ENCODE peak calls at places on chromosomes 2 and 18, in four cellular contexts. H, S, L and R are unnamed samples. For H3K4me1, the result is how much of the 10 kb centered on the place peaks cover.

GRCh38 chr2:109226128-109226527 is 97.1 kb downstream of the SH3RF3 start:
- DNase-seq in H (no peak), S (no peak), L (no peak), R (no peak)

GRCh38 chr2:237673130-237673921 is 45.9 kb downstream of the LRRFIP1 start:
- DNase-seq in H (no peak), S (peak), L (peak), R (no peak)

GRCh38 chr2:125405816-125406215 is 1250.1 kb upstream of the GYPC start:
- DNase-seq in H (no peak), S (no peak), L (no peak), R (no peak)

GRCh38 chr2:137938204-137938603 is 26.1 kb upstream of the HNMT start:
- DNase-seq in H (no peak), S (no peak), L (peak), R (no peak)

GRCh38 chr2:182713611-182714010 is 2.4 kb upstream of the DNAJC10 start:
- DNase-seq in H (no peak), S (no peak), L (no peak), R (no peak)

GRCh38 chr18:51666717-51667320 is 469.3 kb upstream of the MEX3C start:
- DNase-seq in H (peak), S (peak), L (peak), R (no peak)

GRCh38 chr18:814300-815084 is 2.5 kb upstream of the YES1 start:
- DNase-seq in H (no peak), S (no peak), L (no peak), R (no peak)

GRCh38 chr2:27776097-27776496 is 4.6 kb downstream of the MRPL33 start:
- DNase-seq in H (peak), S (no peak), L (peak), R (peak)

GRCh38 chr2:231521443-231521842 is 8.8 kb downstream of the NMUR1 start:
- DNase-seq in H (no peak), S (no peak), L (no peak), R (no peak)

GRCh38 chr2:233353769-233354499 is at the start of gene DGKD:
- DNase-seq in H (peak), S (peak), L (peak), R (peak)

GRCh38 chr2:2333076-2333475 is 2.0 kb upstream of the MYT1L start:
- DNase-seq in H (peak), S (no peak), L (no peak), R (no peak)

GRCh38 chr2:177246000-177246399 is 18.5 kb downstream of the NFE2L2 start:
- DNase-seq in H (no peak), S (no peak), L (no peak), R (no peak)
- H3K27ac ChIP-seq in H (peak), S (peak), L (peak), R (peak)

DNA sequence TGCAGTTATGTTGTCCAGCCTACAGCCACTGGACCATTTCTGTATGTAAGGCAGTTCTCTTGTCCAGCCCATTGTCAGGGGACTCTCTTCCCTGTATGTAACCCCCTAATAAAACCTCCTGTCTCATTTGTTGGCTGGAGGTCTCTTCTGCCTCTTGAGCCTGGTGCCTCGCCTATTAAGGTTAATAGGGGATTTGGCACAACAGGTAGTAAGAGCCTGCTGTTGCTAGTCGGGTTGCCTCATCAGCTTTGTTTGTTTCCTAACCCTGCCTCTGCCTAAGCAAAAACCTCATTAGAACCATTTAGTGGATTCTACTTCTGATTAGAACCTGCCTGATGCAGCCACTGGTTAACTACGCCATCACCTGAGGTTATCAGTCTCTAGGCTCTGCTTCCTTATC is 62.2 kb upstream of the STPG4 start:
- DNase-seq in H (no peak), S (no peak), L (no peak), R (no peak)
- TF ChIP-seq POLR2A in H (no peak), S (no peak), L (no peak), R (no peak)

GRCh38 chr2:9312591-9312990 is 106.0 kb downstream of the ASAP2 start:
- DNase-seq in H (no peak), S (no peak), L (no peak), R (no peak)

GRCh38 chr2:9310390-9310789 is 103.8 kb downstream of the ASAP2 start:
- DNase-seq in H (peak), S (peak), L (peak), R (peak)

GRCh38 chr2:9313443-9313842 is 106.8 kb downstream of the ASAP2 start:
- DNase-seq in H (no peak), S (no peak), L (no peak), R (no peak)

GRCh38 chr2:9310827-9311226 is 104.2 kb downstream of the ASAP2 start:
- DNase-seq in H (no peak), S (no peak), L (no peak), R (no peak)

GRCh38 chr2:9311488-9311887 is 104.9 kb downstream of the ASAP2 start:
- DNase-seq in H (peak), S (peak), L (peak), R (peak)
- H3K4me1 ChIP-seq in H (under half), S (under half), L (under half), R (under half)

GRCh38 chr2:157444643-157445040 is 753 bp upstream of the CYTIP start:
- DNase-seq in H (no peak), S (no peak), L (no peak), R (no peak)

GRCh38 chr2:157443795-157444642 is at the start of gene CYTIP:
- DNase-seq in H (peak), S (peak), L (peak), R (no peak)

GRCh38 chr2:157442636-157443035 is 1.3 kb downstream of the CYTIP start:
- DNase-seq in H (no peak), S (no peak), L (no peak), R (no peak)

GRCh38 chr2:157442136-157442535 is 1.8 kb downstream of the CYTIP start:
- DNase-seq in H (no peak), S (no peak), L (no peak), R (no peak)

DNA sequence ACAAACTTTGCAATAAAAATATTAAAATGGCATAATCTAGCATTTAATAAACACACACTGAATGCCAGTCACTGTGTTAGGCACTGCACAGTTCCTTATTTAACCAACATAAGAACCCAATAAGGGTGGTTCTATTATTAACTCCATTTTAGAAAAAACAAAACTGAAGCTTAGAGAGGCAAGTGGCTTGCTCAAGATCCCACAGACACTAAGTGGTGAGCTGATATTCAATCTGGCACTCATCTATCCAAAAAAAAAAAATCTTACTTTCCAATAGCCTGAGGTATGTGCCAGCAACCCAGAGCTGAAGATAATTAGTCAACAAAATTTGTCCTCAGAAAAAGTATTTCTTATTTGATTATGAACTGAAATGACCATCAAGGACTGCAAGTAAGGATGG is 799 bp downstream of the CYTIP start:
- DNase-seq in H (no peak), S (no peak), L (no peak), R (no peak)
- H3K27ac ChIP-seq in H (peak), S (no peak), L (peak), R (no peak)

DNA sequence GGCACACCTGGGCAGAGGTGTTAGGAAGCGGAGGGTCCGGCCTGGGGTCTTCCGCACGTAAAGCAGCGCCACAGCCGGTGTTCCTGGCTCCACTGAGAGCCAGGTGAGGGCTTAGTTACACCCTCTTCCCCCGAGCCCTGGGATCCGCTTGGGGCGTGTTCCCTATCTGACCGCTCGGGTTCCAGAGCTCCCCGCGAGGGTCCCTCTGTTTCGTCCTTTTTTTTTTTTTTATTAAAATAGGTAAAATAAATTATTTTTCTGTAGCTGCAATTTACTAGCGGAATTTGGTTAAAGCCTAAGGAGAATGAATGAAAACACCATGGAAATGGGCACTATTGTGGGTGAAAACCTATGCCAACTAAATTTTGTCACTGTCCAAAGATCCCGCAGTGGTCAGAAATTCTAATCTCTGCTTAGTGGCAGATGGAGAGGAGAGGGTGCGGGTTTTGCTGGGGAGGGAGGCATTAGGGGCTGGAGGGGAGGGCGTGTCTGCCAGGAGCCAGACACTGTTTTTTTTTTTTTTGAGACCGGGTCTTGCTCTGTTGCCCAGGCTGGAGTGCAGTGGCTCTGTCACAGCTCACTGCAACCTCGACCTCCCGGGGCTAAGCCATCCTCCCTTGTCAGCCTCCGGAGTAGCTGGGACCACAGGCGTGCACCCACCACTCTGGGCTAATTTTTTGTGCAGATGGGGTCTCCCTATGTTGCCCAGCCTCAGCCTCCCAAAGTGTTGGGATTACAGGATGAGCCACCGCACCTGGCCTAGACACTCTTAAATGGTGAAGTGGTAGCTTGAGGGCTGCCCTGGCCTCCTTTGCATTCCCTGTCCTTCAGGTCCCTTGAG is 834 bp downstream of the PDCL3 start:
- DNase-seq in H (no peak), S (no peak), L (no peak), R (no peak)
- TF ChIP-seq POLR2A in H (no peak), S (no peak), L (no peak), R (no peak)

DNA sequence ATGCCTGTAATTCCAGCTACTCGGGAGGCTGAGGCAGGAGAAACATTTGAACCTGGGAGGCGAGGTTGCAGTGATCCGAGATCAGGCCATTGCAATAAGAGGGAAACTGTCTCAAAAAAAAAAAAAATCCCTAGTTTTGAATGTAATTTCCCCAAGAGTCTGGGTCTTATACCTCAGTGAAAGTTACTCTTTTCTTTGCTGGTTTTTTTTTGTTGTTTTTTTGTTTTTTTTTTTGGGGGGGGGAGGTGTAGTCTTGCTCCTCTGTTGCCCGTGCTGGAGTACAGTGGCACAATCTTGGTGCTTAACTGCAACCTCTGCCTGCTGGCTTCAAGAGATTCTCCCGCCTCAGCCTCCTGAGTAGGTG is 22.8 kb downstream of the EML4 start:
- DNase-seq in H (no peak), S (no peak), L (no peak), R (no peak)
- H3K4me1 ChIP-seq in H (half or more), S (under half), L (under half), R (under half)

GRCh38 chr18:55319517-55319905 is 268.5 kb downstream of the TCF4 start:
- DNase-seq in H (no peak), S (no peak), L (no peak), R (no peak)

GRCh38 chr18:55320399-55321255 is 267.4 kb downstream of the TCF4 start:
- DNase-seq in H (no peak), S (no peak), L (no peak), R (no peak)

GRCh38 chr18:55323051-55323994 is 264.7 kb downstream of the TCF4 start:
- DNase-seq in H (no peak), S (no peak), L (no peak), R (no peak)

GRCh38 chr18:55322176-55322735 is 265.7 kb downstream of the TCF4 start:
- DNase-seq in H (peak), S (peak), L (peak), R (peak)

DNA sequence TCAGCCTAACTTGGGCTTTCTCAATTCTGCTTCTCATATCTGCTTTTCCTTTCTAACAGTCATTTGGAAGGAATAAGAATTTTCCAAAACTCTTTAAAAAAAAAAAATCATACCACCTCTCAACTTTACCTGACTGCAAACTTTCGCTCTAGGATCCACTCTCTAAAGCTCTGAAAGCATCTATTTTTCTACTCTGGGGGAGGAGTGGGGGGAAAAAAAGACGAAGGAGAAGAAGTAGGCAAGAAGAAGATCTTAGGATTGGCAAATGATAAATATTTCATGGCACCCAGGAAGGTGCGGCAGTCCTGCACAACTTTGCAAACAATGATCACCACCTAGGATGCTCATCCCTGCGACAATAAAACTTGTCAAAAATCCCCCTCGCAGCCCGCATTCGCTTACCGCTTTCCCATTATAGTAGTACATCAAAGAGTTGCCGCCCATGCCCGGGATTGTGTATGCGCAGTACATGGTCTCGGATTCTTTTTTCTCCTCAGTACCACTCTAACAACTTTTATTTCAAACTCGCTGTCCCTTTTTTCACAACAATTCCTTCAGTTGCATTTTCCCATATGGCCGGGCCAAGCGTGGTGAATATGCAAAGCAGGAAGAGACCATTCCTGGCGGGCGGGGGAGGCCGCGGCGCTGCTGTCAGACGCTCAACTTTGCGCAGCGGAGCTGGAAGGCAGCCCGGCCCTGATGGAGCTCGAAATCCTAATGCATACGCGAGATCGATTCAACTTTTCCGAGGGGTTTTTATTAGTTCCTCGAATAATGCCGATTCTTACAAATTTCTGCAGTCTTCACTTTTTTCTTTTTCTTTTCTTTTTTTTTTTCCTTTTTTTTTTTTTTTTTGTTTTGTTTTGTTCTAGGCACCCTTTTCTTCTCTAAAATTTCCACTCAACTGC is 266.5 kb downstream of the TCF4 start:
- DNase-seq in H (peak), S (peak), L (peak), R (peak)
- H3K27ac ChIP-seq in H (peak), S (peak), L (peak), R (peak)

GRCh38 chr2:70686577-70687460 is 81.2 kb downstream of the ADD2 start:
- DNase-seq in H (no peak), S (no peak), L (no peak), R (no peak)
- TF ChIP-seq POLR2A in H (no peak), S (no peak), L (no peak), R (no peak)

GRCh38 chr18:10252952-10253680 is 201.3 kb upstream of the APCDD1 start:
- DNase-seq in H (no peak), S (no peak), L (no peak), R (no peak)

GRCh38 chr18:10261315-10262276 is 192.8 kb upstream of the APCDD1 start:
- DNase-seq in H (no peak), S (no peak), L (no peak), R (no peak)

GRCh38 chr18:10259934-10260333 is 194.5 kb upstream of the APCDD1 start:
- DNase-seq in H (no peak), S (no peak), L (no peak), R (no peak)

GRCh38 chr18:10264260-10264659 is 190.2 kb upstream of the APCDD1 start:
- DNase-seq in H (no peak), S (no peak), L (no peak), R (no peak)

GRCh38 chr18:10259075-10259474 is 195.4 kb upstream of the APCDD1 start:
- DNase-seq in H (peak), S (no peak), L (no peak), R (no peak)
- H3K4me1 ChIP-seq in H (under half), S (under half), L (under half), R (under half)

GRCh38 chr2:144526826-144527225 is 6.9 kb upstream of the ZEB2 start:
- DNase-seq in H (no peak), S (no peak), L (no peak), R (no peak)
- H3K27ac ChIP-seq in H (no peak), S (no peak), L (peak), R (peak)